ENCODE peak calls at places on chromosomes 2 and 18, in seven cellular contexts. W is bronchial epithelial cell, L is ovary, F is right lobe of liver, T is BJ, D is neural crest cell, Z is choroid plexus epithelial cell. K is an unnamed sample.

GRCh38 chr2:158414538-158414937 is 42.0 kb downstream of the CCDC148 start:
- DNase-seq in F (no peak), T (peak; percentile 49), Z (peak; percentile 69), D (no peak), W (peak; percentile 21), L (no peak), K (no peak)

GRCh38 chr2:69217333-69218080 is 169.5 kb downstream of the GFPT1 start:
- DNase-seq in T (no peak), W (no peak), D (no peak), L (no peak), Z (peak; percentile 74), F (no peak), K (no peak)

GRCh38 chr2:25294573-25295462 is 46.9 kb downstream of the DNMT3A start:
- DNase-seq in L (peak; percentile 58), T (no peak), W (peak; percentile 30), F (peak; percentile 81), D (no peak), Z (peak; percentile 47), K (no peak)

GRCh38 chr2:208025037-208025813 is at the start of gene PLEKHM3:
- DNase-seq in Z (peak; percentile 92), L (peak; percentile 81), T (no peak), F (peak; percentile 91), W (peak; percentile 59), D (peak; percentile 88), K (peak; percentile 81)

GRCh38 chr2:230268606-230269222 is 43.2 kb downstream of the SP140 start:
- DNase-seq in T (no peak), W (no peak), L (no peak), D (no peak), F (no peak), Z (peak; percentile 48), K (no peak)

GRCh38 chr2:237162959-237163358 is 77.3 kb downstream of the COPS8 start:
- DNase-seq in Z (no peak), F (no peak), L (no peak), D (no peak), T (no peak), W (no peak), K (no peak)

GRCh38 chr2:132623096-132623839 is 46.7 kb downstream of the LYPD1 start:
- DNase-seq in Z (peak; percentile 30), W (peak; percentile 44), L (no peak), T (peak; percentile 24), F (no peak), D (no peak), K (no peak)

GRCh38 chr2:234146087-234146826 is 95.8 kb downstream of the SPP2 start:
- DNase-seq in F (no peak), D (no peak), W (peak; percentile 82), T (peak; percentile 59), L (no peak), Z (peak; percentile 78), K (no peak)

GRCh38 chr18:44725300-44726096 is 44.8 kb downstream of the SETBP1 start:
- DNase-seq in W (peak; percentile 70), Z (peak; percentile 71), T (no peak), D (no peak), L (peak; percentile 75), F (no peak), K (no peak)

GRCh38 chr2:67854103-67854502 is 208.7 kb downstream of the C1D start:
- DNase-seq in D (no peak), Z (no peak), L (peak; percentile 16), T (peak; percentile 59), F (no peak), W (no peak), K (no peak)

GRCh38 chr18:76425299-76426101 is 69.5 kb downstream of the ZNF516 start:
- DNase-seq in W (no peak), L (no peak), F (no peak), D (no peak), T (no peak), Z (peak; percentile 41), K (no peak)

GRCh38 chr2:85540131-85540587 is 1.2 kb downstream of the MAT2A start:
- DNase-seq in D (no peak), L (no peak), W (no peak), F (no peak), T (no peak), Z (peak; percentile 43), K (no peak)

GRCh38 chr18:10661333-10661732 is 135.5 kb downstream of the NAPG start:
- DNase-seq in F (no peak), T (no peak), L (no peak), Z (peak; percentile 90), D (no peak), W (peak; percentile 88), K (no peak)

GRCh38 chr2:138572318-138572717 is 70.7 kb downstream of the SPOPL start:
- DNase-seq in D (no peak), F (no peak), Z (peak; percentile 50), W (peak; percentile 10), T (no peak), L (no peak), K (no peak)

GRCh38 chr2:198815626-198816025 is 642.1 kb downstream of the SATB2 start:
- DNase-seq in L (no peak), F (no peak), D (no peak), W (no peak), Z (no peak), T (no peak), K (no peak)

GRCh38 chr2:49225126-49225525 is 70.8 kb upstream of the FSHR start:
- DNase-seq in L (no peak), T (no peak), F (no peak), D (no peak), W (no peak), Z (peak; percentile 12), K (no peak)

GRCh38 chr2:10043906-10044601 is 704 bp downstream of the KLF11 start:
- DNase-seq in W (peak; percentile 75), L (peak; percentile 100), F (peak; percentile 99), T (peak; percentile 63), D (peak; percentile 90), Z (peak; percentile 96), K (peak; percentile 67)

GRCh38 chr2:61993422-61994024 is 88.0 kb downstream of the COMMD1 start:
- DNase-seq in T (no peak), Z (peak; percentile 79), D (no peak), F (no peak), L (no peak), W (peak; percentile 54), K (no peak)

GRCh38 chr2:219178377-219179175 is 501 bp downstream of the RETREG2 start:
- DNase-seq in F (peak; percentile 75), L (peak; percentile 62), W (peak; percentile 12), Z (peak; percentile 30), T (no peak), D (no peak), K (no peak)

GRCh38 chr2:51649366-51649765 is 617.4 kb upstream of the NRXN1 start:
- DNase-seq in T (no peak), D (no peak), Z (peak; percentile 18), L (no peak), W (no peak), F (no peak), K (no peak)

GRCh38 chr2:26621469-26622199 is 19.5 kb downstream of the CIB4 start:
- DNase-seq in D (no peak), T (no peak), F (peak; percentile 11), Z (peak; percentile 26), L (no peak), W (peak; percentile 29), K (no peak)

GRCh38 chr2:219491278-219491967 is 7.3 kb upstream of the GMPPA start:
- DNase-seq in T (no peak), D (no peak), Z (no peak), L (no peak), F (no peak), W (no peak), K (no peak)

GRCh38 chr2:37276291-37276690 is 44.8 kb downstream of the NDUFAF7 start:
- DNase-seq in L (no peak), D (no peak), T (no peak), F (no peak), Z (peak; percentile 31), W (no peak), K (no peak)

GRCh38 chr2:37283207-37283606 is 41.4 kb downstream of the PRKD3 start:
- DNase-seq in F (no peak), Z (peak; percentile 87), T (peak; percentile 45), W (peak; percentile 82), L (no peak), D (no peak), K (no peak)

GRCh38 chr2:37284386-37284785 is 40.2 kb downstream of the PRKD3 start:
- DNase-seq in D (no peak), T (no peak), L (no peak), W (no peak), F (no peak), Z (peak; percentile 70), K (no peak)

GRCh38 chr2:37282746-37283145 is 41.9 kb downstream of the PRKD3 start:
- DNase-seq in L (no peak), T (no peak), W (no peak), F (no peak), Z (peak; percentile 80), D (no peak), K (no peak)

GRCh38 chr2:37281916-37282315 is 42.7 kb downstream of the PRKD3 start:
- DNase-seq in W (no peak), L (no peak), T (no peak), D (no peak), Z (no peak), F (no peak), K (no peak)
- TF ChIP-seq CTCF in W (peak; percentile 9), L (no peak), T (no peak), D (no peak), Z (no peak), F (no peak), K (no peak)

GRCh38 chr2:238308177-238308576 is 12.1 kb upstream of the TRAF3IP1 start:
- DNase-seq in D (no peak), Z (no peak), T (no peak), W (no peak), L (no peak), F (no peak), K (no peak)
- TF ChIP-seq CTCF in D (no peak), Z (peak; percentile 40), T (peak; percentile 32), W (peak; percentile 36), L (no peak), F (no peak), K (no peak)

GRCh38 chr2:185208261-185208660 is 530.3 kb upstream of the FSIP2 start:
- DNase-seq in W (peak; percentile 49), F (no peak), D (peak; percentile 26), Z (peak; percentile 9), T (no peak), L (no peak), K (peak; percentile 35)
- TF ChIP-seq CTCF in W (peak; percentile 44), F (peak; percentile 14), D (peak; percentile 73), Z (peak; percentile 24), T (no peak), L (no peak), K (peak; percentile 83)

GRCh38 chr2:100237046-100237615 is 85.2 kb downstream of the LONRF2 start:
- DNase-seq in W (no peak), F (no peak), D (no peak), L (no peak), T (no peak), Z (peak; percentile 20), K (no peak)

GRCh38 chr2:100236166-100236565 is 86.1 kb downstream of the LONRF2 start:
- DNase-seq in Z (no peak), F (no peak), W (no peak), T (no peak), D (no peak), L (no peak), K (no peak)

GRCh38 chr2:100239513-100240210 is 82.6 kb downstream of the LONRF2 start:
- DNase-seq in L (no peak), Z (no peak), F (no peak), T (no peak), D (no peak), W (no peak), K (no peak)

GRCh38 chr2:100238471-100238870 is 83.8 kb downstream of the LONRF2 start:
- DNase-seq in Z (no peak), T (no peak), F (no peak), D (no peak), W (no peak), L (no peak), K (no peak)

GRCh38 chr2:100237770-100238169 is 84.5 kb downstream of the LONRF2 start:
- DNase-seq in L (no peak), W (no peak), D (no peak), T (no peak), F (no peak), Z (no peak), K (no peak)
- TF ChIP-seq CTCF in L (no peak), W (no peak), D (no peak), T (no peak), F (no peak), Z (no peak), K (peak; percentile 10)

K was measured in progenitor cell of endocrine pancreas.